ENCODE peak calls at places on chromosomes 3 and 15, in four cellular contexts. U is mesendoderm, J is IMR-90, G is neuronal stem cell. M is an unnamed sample.

GRCh38 chr15:51299187-51300015 is 39.0 kb downstream of the CYP19A1 start:
- DNase-seq in U (no peak), J (no peak), G (no peak), M (no peak)

GRCh38 chr15:36943496-36944361 is 156.6 kb downstream of the MEIS2 start:
- DNase-seq in U (no peak), J (no peak), G (peak; percentile 31), M (no peak)

GRCh38 chr3:42119558-42120355 is 28.6 kb downstream of the TRAK1 start:
- DNase-seq in U (no peak), J (no peak), G (no peak), M (peak; percentile 16)

GRCh38 chr3:121430816-121431215 is 115.0 kb downstream of the POLQ start:
- DNase-seq in U (no peak), J (no peak), G (no peak), M (no peak)

GRCh38 chr3:183490653-183491052 is 62.2 kb upstream of the MCF2L2 start:
- DNase-seq in U (no peak), J (no peak), G (no peak), M (no peak)

GRCh38 chr3:157081681-157082210 is 78.2 kb downstream of the CCNL1 start:
- DNase-seq in U (peak; percentile 98), J (peak; percentile 94), G (peak; percentile 96), M (peak; percentile 97)

GRCh38 chr3:113231827-113232253 is 20.5 kb downstream of the BOC start:
- DNase-seq in U (peak; percentile 96), J (peak; percentile 89), G (no peak), M (peak; percentile 78)

GRCh38 chr3:20637729-20638128 is 451.7 kb upstream of the SGO1 start:
- DNase-seq in U (no peak), J (peak; percentile 49), G (no peak), M (peak; percentile 4)

GRCh38 chr3:114861666-114862065 is 285.4 kb downstream of the ZBTB20 start:
- DNase-seq in U (no peak), J (no peak), G (no peak), M (no peak)

GRCh38 chr3:162938073-162938472 is 1441.5 kb downstream of the OTOL1 start:
- DNase-seq in U (no peak), J (no peak), G (no peak), M (peak; percentile 60)

GRCh38 chr3:32843504-32844321 is 25.9 kb downstream of the TRIM71 start:
- DNase-seq in U (peak; percentile 95), J (no peak), G (peak; percentile 89), M (no peak)

GRCh38 chr15:70062321-70062956 is 35.3 kb downstream of the TLE3 start:
- DNase-seq in U (no peak), J (peak; percentile 90), G (no peak), M (no peak)

GRCh38 chr3:31064021-31064420 is 169.6 kb upstream of the GADL1 start:
- DNase-seq in U (no peak), J (peak; percentile 10), G (no peak), M (no peak)

GRCh38 chr3:43619593-43619992 is 2.2 kb downstream of the ANO10 start:
- DNase-seq in U (no peak), J (no peak), G (no peak), M (no peak)

GRCh38 chr3:176951586-176952292 is 245.5 kb downstream of the TBL1XR1 start:
- DNase-seq in U (no peak), J (peak; percentile 34), G (no peak), M (no peak)

GRCh38 chr3:21447471-21448205 is 303.4 kb downstream of the ZNF385D start:
- DNase-seq in U (no peak), J (peak; percentile 52), G (no peak), M (no peak)

GRCh38 chr3:126983653-126984390 is 907 bp downstream of the PLXNA1 start:
- DNase-seq in U (peak; percentile 60), J (no peak), G (peak; percentile 62), M (peak; percentile 50)
- H3K4ac ChIP-seq in U (peak overlapping the region; percentile 48), J (peak overlapping the region; percentile 22), G (no peak overlapping the region), M (peak overlapping the region; percentile 94)

DNA sequence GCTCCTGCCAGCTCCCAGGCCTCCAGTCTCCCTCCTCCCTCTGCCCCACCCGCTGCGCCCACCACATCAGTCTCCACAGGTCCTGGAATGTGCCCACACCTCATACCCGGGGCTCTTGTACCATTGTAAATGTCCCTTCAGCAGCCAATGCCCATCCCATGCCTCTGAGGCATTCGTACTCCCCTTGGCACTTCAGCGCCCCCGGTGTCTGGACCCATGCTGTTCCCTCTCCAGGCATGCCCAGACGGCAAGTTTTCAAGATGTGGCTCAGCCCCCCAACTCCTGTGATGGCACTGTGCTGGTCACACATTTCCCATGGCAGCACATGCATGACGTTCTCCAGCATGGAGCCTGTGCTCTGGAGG is 13.3 kb downstream of the PLXND1 start:
- DNase-seq in U (no peak), J (no peak), G (no peak), M (no peak)
- H3K4ac ChIP-seq in U (peak overlapping the region; percentile 19), J (peak overlapping the region; percentile 73), G (no peak overlapping the region), M (peak overlapping the region; percentile 100)

GRCh38 chr3:8822141-8822540 is 52.7 kb upstream of the OXTR start:
- DNase-seq in U (no peak), J (peak; percentile 74), G (no peak), M (peak; percentile 31)
- H3K4ac ChIP-seq in U (no peak overlapping the region), J (peak overlapping the region; percentile 75), G (no peak overlapping the region), M (no peak overlapping the region)

GRCh38 chr15:77627067-77627466 is 5.6 kb downstream of the LINGO1 start:
- DNase-seq in U (no peak), J (no peak), G (no peak), M (no peak)
- H3K4ac ChIP-seq in U (no peak overlapping the region), J (no peak overlapping the region), G (no peak overlapping the region), M (no peak overlapping the region)

DNA sequence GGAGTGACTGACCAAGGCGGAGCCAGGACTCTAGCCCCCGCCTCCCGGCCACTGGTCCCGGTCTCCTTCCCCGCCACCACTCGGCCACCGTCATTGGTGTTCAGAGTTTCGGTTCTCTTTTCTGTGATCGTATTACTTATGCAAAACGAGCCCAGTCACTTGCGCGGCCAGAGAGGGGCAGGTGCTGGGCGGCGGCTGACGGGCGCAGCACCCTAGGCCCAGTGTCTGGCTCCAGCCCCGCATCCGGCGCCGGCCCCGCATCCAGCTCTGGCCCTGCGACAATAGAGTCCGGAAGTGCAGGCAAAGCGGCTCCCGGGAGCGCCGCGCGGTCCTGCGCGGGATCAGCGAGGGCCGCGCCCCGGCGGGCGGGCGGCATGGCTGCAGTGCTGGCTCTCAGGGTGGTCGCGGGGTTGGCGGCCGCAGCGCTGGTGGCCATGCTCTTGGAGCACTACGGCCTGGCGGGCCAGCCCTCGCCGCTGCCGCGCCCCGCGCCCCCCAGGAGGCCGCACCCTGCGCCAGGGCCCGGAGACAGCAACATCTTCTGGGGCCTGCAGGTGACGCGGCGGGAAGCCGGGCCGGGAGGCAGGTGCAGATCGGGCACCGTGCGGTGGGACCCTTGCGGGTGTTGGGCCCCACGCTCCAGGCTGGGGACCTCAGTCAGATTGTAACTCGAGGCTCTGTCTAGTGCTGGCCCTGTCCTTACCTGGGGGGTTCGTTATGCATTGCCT is at the start of gene TMEM62:
- DNase-seq in U (peak; percentile 71), J (peak; percentile 44), G (peak; percentile 52), M (peak; percentile 76)
- H3K4ac ChIP-seq in U (no peak within 1 kb of the TSS), J (peak within 1 kb of the TSS; percentile 67), G (no peak within 1 kb of the TSS), M (peak within 1 kb of the TSS; percentile 64)

GRCh38 chr3:16673530-16673929 is 68.3 kb upstream of the DAZL start:
- DNase-seq in U (no peak), J (no peak), G (no peak), M (no peak)

GRCh38 chr3:16671690-16672089 is 66.5 kb upstream of the DAZL start:
- DNase-seq in U (no peak), J (no peak), G (no peak), M (no peak)

GRCh38 chr3:16668776-16669545 is 63.7 kb upstream of the DAZL start:
- DNase-seq in U (no peak), J (no peak), G (no peak), M (no peak)

GRCh38 chr3:16667633-16668032 is 62.4 kb upstream of the DAZL start:
- DNase-seq in U (no peak), J (no peak), G (no peak), M (no peak)

GRCh38 chr3:16670191-16670590 is 65.0 kb upstream of the DAZL start:
- DNase-seq in U (peak; percentile 56), J (no peak), G (no peak), M (no peak)
- H3K4ac ChIP-seq in U (no peak overlapping the region), J (no peak overlapping the region), G (no peak overlapping the region), M (no peak overlapping the region)

GRCh38 chr3:14254812-14255702 is 76.4 kb downstream of the LSM3 start:
- DNase-seq in U (no peak), J (no peak), G (no peak), M (no peak)
- H3K4ac ChIP-seq in U (no peak overlapping the region), J (peak overlapping the region; percentile 47), G (no peak overlapping the region), M (no peak overlapping the region)

DNA sequence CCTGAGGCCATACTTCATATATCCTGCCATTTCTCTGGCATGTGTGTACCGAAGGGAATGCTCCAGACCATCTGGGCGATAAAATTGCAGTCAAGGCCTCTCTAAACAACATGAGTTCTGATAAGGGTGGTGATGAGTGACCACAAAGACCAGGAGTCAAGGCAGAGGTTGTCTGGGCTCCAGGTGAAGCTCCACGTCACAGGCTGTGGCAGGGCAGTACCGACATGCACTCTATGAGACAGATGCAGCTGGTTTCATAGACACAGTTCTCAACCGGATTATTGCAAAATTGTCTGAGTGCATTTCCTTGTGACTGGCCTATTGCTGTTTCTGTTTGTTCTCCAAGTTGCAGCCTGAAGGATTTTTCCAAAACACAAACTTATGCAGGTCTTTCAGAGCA is 157.5 kb upstream of the HES1 start:
- DNase-seq in U (no peak), J (no peak), G (no peak), M (peak; percentile 57)
- H3K4ac ChIP-seq in U (no peak overlapping the region), J (no peak overlapping the region), G (no peak overlapping the region), M (no peak overlapping the region)